ENCODE peak calls at places on chromosomes 2 and 18, in nine cellular contexts. One of them, this sample, is unnamed.

GRCh38 chr2:128491845-128492244 is 173.2 kb upstream of the HS6ST1 start:
- DNase-seq in NB4: no peak
- DNase-seq in HCT116: no peak
- DNase-seq in transverse colon: no peak
- DNase-seq in A549: no peak
- DNase-seq in IMR-90: no peak
- DNase-seq in right lobe of liver: no peak
- DNase-seq in Peyer's patch: no peak
- DNase-seq in body of pancreas: no peak
- DNase-seq in this sample: no peak

GRCh38 chr2:101463885-101464653 is 10.8 kb downstream of the RFX8 start:
- DNase-seq in A549: no peak
- DNase-seq in body of pancreas: no peak
- DNase-seq in NB4: peak
- DNase-seq in transverse colon: no peak
- DNase-seq in Peyer's patch: no peak
- DNase-seq in right lobe of liver: no peak
- DNase-seq in HCT116: no peak
- DNase-seq in IMR-90: peak
- DNase-seq in this sample: no peak

GRCh38 chr2:223957092-223957851 is at the start of gene MRPL44:
- DNase-seq in NB4: peak
- DNase-seq in HCT116: peak
- DNase-seq in IMR-90: peak
- DNase-seq in body of pancreas: peak
- DNase-seq in right lobe of liver: peak
- DNase-seq in A549: peak
- DNase-seq in transverse colon: peak
- DNase-seq in Peyer's patch: peak
- DNase-seq in this sample: peak

GRCh38 chr18:69538849-69539248 is 138.2 kb downstream of the DOK6 start:
- DNase-seq in right lobe of liver: no peak
- DNase-seq in Peyer's patch: no peak
- DNase-seq in NB4: no peak
- DNase-seq in IMR-90: no peak
- DNase-seq in body of pancreas: no peak
- DNase-seq in A549: no peak
- DNase-seq in HCT116: no peak
- DNase-seq in transverse colon: no peak
- DNase-seq in this sample: no peak

GRCh38 chr18:63199743-63200241 is 119.8 kb downstream of the BCL2 start:
- DNase-seq in body of pancreas: no peak
- DNase-seq in Peyer's patch: no peak
- DNase-seq in right lobe of liver: no peak
- DNase-seq in NB4: no peak
- DNase-seq in transverse colon: no peak
- DNase-seq in IMR-90: no peak
- DNase-seq in HCT116: no peak
- DNase-seq in A549: no peak
- DNase-seq in this sample: no peak

GRCh38 chr2:12722445-12723316 is 5.9 kb downstream of the TRIB2 start:
- DNase-seq in body of pancreas: no peak
- DNase-seq in transverse colon: no peak
- DNase-seq in right lobe of liver: no peak
- DNase-seq in HCT116: no peak
- DNase-seq in NB4: peak
- DNase-seq in IMR-90: no peak
- DNase-seq in A549: no peak
- DNase-seq in Peyer's patch: no peak
- DNase-seq in this sample: no peak

GRCh38 chr2:49950635-49951034 is 796.3 kb upstream of the FSHR start:
- DNase-seq in NB4: no peak
- DNase-seq in right lobe of liver: no peak
- DNase-seq in A549: no peak
- DNase-seq in body of pancreas: no peak
- DNase-seq in transverse colon: no peak
- DNase-seq in HCT116: no peak
- DNase-seq in Peyer's patch: no peak
- DNase-seq in IMR-90: no peak
- DNase-seq in this sample: no peak

GRCh38 chr2:101770672-101771071 is 73.2 kb downstream of the MAP4K4 start:
- DNase-seq in Peyer's patch: no peak
- DNase-seq in body of pancreas: peak
- DNase-seq in right lobe of liver: no peak
- DNase-seq in NB4: peak
- DNase-seq in IMR-90: peak
- DNase-seq in A549: peak
- DNase-seq in transverse colon: peak
- DNase-seq in HCT116: peak
- DNase-seq in this sample: peak

GRCh38 chr2:44349506-44349905 is 11.8 kb downstream of the PREPL start:
- DNase-seq in Peyer's patch: no peak
- DNase-seq in A549: no peak
- DNase-seq in HCT116: no peak
- DNase-seq in IMR-90: no peak
- DNase-seq in body of pancreas: no peak
- DNase-seq in right lobe of liver: no peak
- DNase-seq in NB4: no peak
- DNase-seq in transverse colon: no peak
- DNase-seq in this sample: no peak

GRCh38 chr2:3709225-3709624 is 5.8 kb downstream of the DCDC2C start:
- DNase-seq in transverse colon: no peak
- DNase-seq in body of pancreas: no peak
- DNase-seq in IMR-90: no peak
- DNase-seq in HCT116: no peak
- DNase-seq in Peyer's patch: no peak
- DNase-seq in NB4: no peak
- DNase-seq in right lobe of liver: no peak
- DNase-seq in A549: no peak
- DNase-seq in this sample: no peak

GRCh38 chr2:237819231-237819630 is 20.7 kb downstream of the RBM44 start:
- DNase-seq in transverse colon: no peak
- DNase-seq in A549: no peak
- DNase-seq in body of pancreas: no peak
- DNase-seq in NB4: no peak
- DNase-seq in Peyer's patch: no peak
- DNase-seq in right lobe of liver: no peak
- DNase-seq in IMR-90: peak
- DNase-seq in HCT116: no peak
- DNase-seq in this sample: no peak

GRCh38 chr2:42492691-42493467 is 903 bp downstream of the KCNG3 start:
- DNase-seq in Peyer's patch: peak
- DNase-seq in HCT116: no peak
- DNase-seq in right lobe of liver: no peak
- DNase-seq in body of pancreas: peak
- DNase-seq in transverse colon: peak
- DNase-seq in A549: no peak
- DNase-seq in IMR-90: no peak
- DNase-seq in NB4: no peak
- DNase-seq in this sample: peak

GRCh38 chr2:42494434-42495233 is 852 bp upstream of the KCNG3 start:
- DNase-seq in right lobe of liver: peak
- DNase-seq in NB4: peak
- DNase-seq in Peyer's patch: peak
- DNase-seq in HCT116: peak
- DNase-seq in body of pancreas: peak
- DNase-seq in IMR-90: peak
- DNase-seq in A549: peak
- DNase-seq in transverse colon: peak
- DNase-seq in this sample: peak

GRCh38 chr2:42493468-42493884 is 306 bp downstream of the KCNG3 start:
- DNase-seq in A549: no peak
- DNase-seq in right lobe of liver: no peak
- DNase-seq in IMR-90: no peak
- DNase-seq in HCT116: no peak
- DNase-seq in Peyer's patch: no peak
- DNase-seq in body of pancreas: no peak
- DNase-seq in NB4: no peak
- DNase-seq in transverse colon: no peak
- DNase-seq in this sample: no peak

GRCh38 chr2:42495234-42495581 is 1.4 kb upstream of the KCNG3 start:
- DNase-seq in transverse colon: no peak
- DNase-seq in body of pancreas: no peak
- DNase-seq in right lobe of liver: no peak
- DNase-seq in IMR-90: no peak
- DNase-seq in HCT116: no peak
- DNase-seq in Peyer's patch: no peak
- DNase-seq in A549: no peak
- DNase-seq in NB4: no peak
- DNase-seq in this sample: no peak

GRCh38 chr2:42493885-42494433 is at the start of gene KCNG3:
- DNase-seq in transverse colon: peak
- DNase-seq in IMR-90: peak
- DNase-seq in HCT116: no peak
- DNase-seq in Peyer's patch: peak
- DNase-seq in body of pancreas: peak
- DNase-seq in A549: peak
- DNase-seq in NB4: peak
- DNase-seq in right lobe of liver: peak
- DNase-seq in this sample: peak
- TF ChIP-seq POLR2A in transverse colon: peak
- TF ChIP-seq POLR2A in IMR-90: no peak
- TF ChIP-seq POLR2A in HCT116: peak
- TF ChIP-seq POLR2A in Peyer's patch: no peak
- TF ChIP-seq POLR2A in body of pancreas: peak
- TF ChIP-seq POLR2A in A549: peak
- TF ChIP-seq POLR2A in NB4: no peak
- TF ChIP-seq POLR2A in right lobe of liver: no peak
- TF ChIP-seq POLR2A in this sample: peak

GRCh38 chr2:66582975-66583842 is 148.3 kb downstream of the MEIS1 start:
- DNase-seq in HCT116: no peak
- DNase-seq in NB4: no peak
- DNase-seq in Peyer's patch: no peak
- DNase-seq in right lobe of liver: no peak
- DNase-seq in A549: no peak
- DNase-seq in transverse colon: no peak
- DNase-seq in body of pancreas: peak
- DNase-seq in IMR-90: peak
- DNase-seq in this sample: peak
- H3K4me3 ChIP-seq in HCT116: no peak
- H3K4me3 ChIP-seq in NB4: no peak
- H3K4me3 ChIP-seq in Peyer's patch: no peak
- H3K4me3 ChIP-seq in right lobe of liver: no peak
- H3K4me3 ChIP-seq in A549: no peak
- H3K4me3 ChIP-seq in transverse colon: peak
- H3K4me3 ChIP-seq in body of pancreas: no peak
- H3K4me3 ChIP-seq in IMR-90: peak
- H3K4me3 ChIP-seq in this sample: peak

GRCh38 chr2:179850188-179850587 is 11.2 kb downstream of the ZNF385B start:
- DNase-seq in HCT116: no peak
- DNase-seq in A549: no peak
- DNase-seq in right lobe of liver: no peak
- DNase-seq in IMR-90: peak
- DNase-seq in transverse colon: no peak
- DNase-seq in NB4: no peak
- DNase-seq in Peyer's patch: no peak
- DNase-seq in body of pancreas: no peak
- DNase-seq in this sample: no peak
- TF ChIP-seq CTCF in HCT116: peak
- TF ChIP-seq CTCF in A549: no peak
- TF ChIP-seq CTCF in right lobe of liver: no peak
- TF ChIP-seq CTCF in IMR-90: peak
- TF ChIP-seq CTCF in transverse colon: no peak
- TF ChIP-seq CTCF in NB4: no peak
- TF ChIP-seq CTCF in Peyer's patch: no peak
- TF ChIP-seq CTCF in body of pancreas: no peak
- TF ChIP-seq CTCF in this sample: no peak

GRCh38 chr2:74834806-74835755 is 1.2 kb downstream of the HK2 start:
- DNase-seq in A549: peak
- DNase-seq in HCT116: no peak
- DNase-seq in transverse colon: peak
- DNase-seq in NB4: peak
- DNase-seq in body of pancreas: peak
- DNase-seq in Peyer's patch: peak
- DNase-seq in right lobe of liver: peak
- DNase-seq in IMR-90: peak
- DNase-seq in this sample: no peak
- TF ChIP-seq POLR2A in A549: no peak
- TF ChIP-seq POLR2A in HCT116: no peak
- TF ChIP-seq POLR2A in transverse colon: peak
- TF ChIP-seq POLR2A in NB4: peak
- TF ChIP-seq POLR2A in body of pancreas: no peak
- TF ChIP-seq POLR2A in Peyer's patch: no peak
- TF ChIP-seq POLR2A in right lobe of liver: no peak
- TF ChIP-seq POLR2A in IMR-90: peak
- TF ChIP-seq POLR2A in this sample: no peak

GRCh38 chr2:216413882-216414281 is 1.6 kb downstream of the SMARCAL1 start:
- DNase-seq in Peyer's patch: no peak
- DNase-seq in A549: no peak
- DNase-seq in transverse colon: no peak
- DNase-seq in body of pancreas: no peak
- DNase-seq in HCT116: no peak
- DNase-seq in IMR-90: no peak
- DNase-seq in right lobe of liver: no peak
- DNase-seq in NB4: no peak
- DNase-seq in this sample: peak
- H3K4me3 ChIP-seq in Peyer's patch: no peak
- H3K4me3 ChIP-seq in A549: no peak
- H3K4me3 ChIP-seq in transverse colon: no peak
- H3K4me3 ChIP-seq in body of pancreas: no peak
- H3K4me3 ChIP-seq in HCT116: no peak
- H3K4me3 ChIP-seq in IMR-90: no peak
- H3K4me3 ChIP-seq in right lobe of liver: no peak
- H3K4me3 ChIP-seq in NB4: no peak
- H3K4me3 ChIP-seq in this sample: no peak

GRCh38 chr2:149743842-149744468 is 156.4 kb upstream of the MMADHC start:
- DNase-seq in body of pancreas: no peak
- DNase-seq in HCT116: no peak
- DNase-seq in A549: no peak
- DNase-seq in NB4: no peak
- DNase-seq in right lobe of liver: no peak
- DNase-seq in IMR-90: peak
- DNase-seq in Peyer's patch: no peak
- DNase-seq in transverse colon: no peak
- DNase-seq in this sample: no peak
- TF ChIP-seq CTCF in body of pancreas: no peak
- TF ChIP-seq CTCF in HCT116: no peak
- TF ChIP-seq CTCF in A549: no peak
- TF ChIP-seq CTCF in NB4: no peak
- TF ChIP-seq CTCF in right lobe of liver: no peak
- TF ChIP-seq CTCF in IMR-90: peak
- TF ChIP-seq CTCF in Peyer's patch: no peak
- TF ChIP-seq CTCF in transverse colon: no peak
- TF ChIP-seq CTCF in this sample: no peak

GRCh38 chr2:66173635-66174034 is 261.3 kb upstream of the MEIS1 start:
- DNase-seq in transverse colon: no peak
- DNase-seq in Peyer's patch: no peak
- DNase-seq in right lobe of liver: no peak
- DNase-seq in A549: no peak
- DNase-seq in HCT116: no peak
- DNase-seq in NB4: no peak
- DNase-seq in IMR-90: no peak
- DNase-seq in body of pancreas: peak
- DNase-seq in this sample: no peak
- TF ChIP-seq POLR2A in transverse colon: no peak
- TF ChIP-seq POLR2A in Peyer's patch: no peak
- TF ChIP-seq POLR2A in right lobe of liver: no peak
- TF ChIP-seq POLR2A in A549: no peak
- TF ChIP-seq POLR2A in HCT116: no peak
- TF ChIP-seq POLR2A in NB4: no peak
- TF ChIP-seq POLR2A in IMR-90: no peak
- TF ChIP-seq POLR2A in body of pancreas: no peak
- TF ChIP-seq POLR2A in this sample: no peak

GRCh38 chr2:172762554-172762953 is 26.9 kb downstream of the RAPGEF4 start:
- DNase-seq in right lobe of liver: no peak
- DNase-seq in Peyer's patch: no peak
- DNase-seq in IMR-90: no peak
- DNase-seq in body of pancreas: no peak
- DNase-seq in transverse colon: no peak
- DNase-seq in A549: no peak
- DNase-seq in HCT116: no peak
- DNase-seq in NB4: no peak
- DNase-seq in this sample: no peak
- H3K4me3 ChIP-seq in right lobe of liver: no peak
- H3K4me3 ChIP-seq in Peyer's patch: no peak
- H3K4me3 ChIP-seq in IMR-90: no peak
- H3K4me3 ChIP-seq in body of pancreas: no peak
- H3K4me3 ChIP-seq in transverse colon: no peak
- H3K4me3 ChIP-seq in A549: no peak
- H3K4me3 ChIP-seq in HCT116: no peak
- H3K4me3 ChIP-seq in NB4: no peak
- H3K4me3 ChIP-seq in this sample: no peak

This sample was measured in adrenal gland.